ENCODE peak calls at places on chromosome 18, in four cellular contexts. V, A, I and W are unnamed samples.

GRCh38 chr18:61019902-61020301 is 313.3 kb upstream of the CDH20 start:
- DNase-seq in V (no peak), I (no peak), A (no peak), W (no peak)

GRCh38 chr18:11154369-11154982 is 5.1 kb upstream of the PIEZO2 start:
- DNase-seq in V (no peak), I (peak), A (peak), W (no peak)

GRCh38 chr18:8298186-8298585 is 311.1 kb upstream of the RAB12 start:
- DNase-seq in A (no peak), V (no peak), I (no peak), W (no peak)

GRCh38 chr18:26003391-26003790 is 87.0 kb downstream of the SS18 start:
- DNase-seq in V (no peak), I (no peak), A (no peak), W (no peak)

GRCh38 chr18:34867520-34867919 is 157.4 kb downstream of the DTNA start:
- DNase-seq in V (no peak), I (no peak), A (no peak), W (no peak)

GRCh38 chr18:29164020-29164706 is 987.2 kb upstream of the CDH2 start:
- DNase-seq in V (peak), I (no peak), A (no peak), W (peak)

GRCh38 chr18:30086351-30086750 is 956.2 kb downstream of the DSC3 start:
- DNase-seq in A (no peak), V (no peak), I (no peak), W (no peak)

GRCh38 chr18:28087173-28087563 is 89.8 kb downstream of the CDH2 start:
- DNase-seq in A (no peak), V (no peak), I (no peak), W (no peak)

GRCh38 chr18:24296273-24296672 is 101.4 kb downstream of the OSBPL1A start:
- DNase-seq in V (no peak), I (no peak), A (no peak), W (no peak)

GRCh38 chr18:9017900-9018217 is 84.6 kb upstream of the NDUFV2 start:
- DNase-seq in A (no peak), V (peak), I (peak), W (no peak)

GRCh38 chr18:34932363-34932762 is 108.8 kb upstream of the MAPRE2 start:
- DNase-seq in V (no peak), A (no peak), I (no peak), W (no peak)

GRCh38 chr18:12774982-12775381 is 72.1 kb downstream of the PSMG2 start:
- DNase-seq in V (no peak), I (no peak), A (no peak), W (no peak)

GRCh38 chr18:58538604-58539386 is 90.1 kb downstream of the ALPK2 start:
- DNase-seq in I (no peak), V (no peak), A (no peak), W (no peak)

GRCh38 chr18:10488022-10488421 is 33.6 kb downstream of the APCDD1 start:
- DNase-seq in V (peak), I (no peak), A (no peak), W (no peak)

GRCh38 chr18:13447621-13448020 is 229.1 kb downstream of the LDLRAD4 start:
- DNase-seq in V (peak), I (no peak), A (no peak), W (peak)

GRCh38 chr18:61738488-61738887 is 154.3 kb downstream of the RNF152 start:
- DNase-seq in V (peak), I (no peak), A (no peak), W (no peak)

GRCh38 chr18:47251289-47252120 is at the start of gene SKOR2:
- DNase-seq in A (no peak), V (no peak), I (no peak), W (no peak)

GRCh38 chr18:27645929-27646328 is 460.8 kb upstream of the CHST9 start:
- DNase-seq in V (no peak), A (no peak), I (no peak), W (no peak)

GRCh38 chr18:9535430-9535972 is 60.2 kb downstream of the RALBP1 start:
- DNase-seq in I (no peak), A (no peak), V (peak), W (peak)

GRCh38 chr18:22325396-22325795 is 92.3 kb downstream of the CTAGE1 start:
- DNase-seq in A (no peak), I (no peak), V (no peak), W (no peak)

GRCh38 chr18:23377669-23378469 is 75.2 kb upstream of the RIOK3 start:
- DNase-seq in A (peak), V (peak), I (peak), W (peak)

GRCh38 chr18:41532344-41533086 is 422.5 kb upstream of the PIK3C3 start:
- DNase-seq in A (no peak), V (no peak), I (no peak), W (no peak)

GRCh38 chr18:23281626-23282436 is 146.5 kb downstream of the CABLES1 start:
- DNase-seq in V (peak), A (no peak), I (no peak), W (no peak)

GRCh38 chr18:61926532-61926931 is 33.7 kb upstream of the RNF152 start:
- DNase-seq in V (no peak), A (no peak), I (no peak), W (no peak)

GRCh38 chr18:52426462-52426861 is 86.5 kb downstream of the DCC start:
- DNase-seq in I (no peak), A (no peak), V (no peak), W (no peak)

GRCh38 chr18:12312936-12313335 is 4.9 kb downstream of the TUBB6 start:
- DNase-seq in V (no peak), A (no peak), I (no peak), W (no peak)

GRCh38 chr18:74567805-74568204 is 29.9 kb upstream of the ZNF407 start:
- DNase-seq in I (no peak), A (no peak), V (no peak), W (no peak)
- TF ChIP-seq CTCF in I (no peak), A (no peak), V (no peak), W (no peak)

GRCh38 chr18:45850021-45850420 is 24.5 kb downstream of the SIGLEC15 start:
- DNase-seq in A (no peak), V (no peak), I (no peak), W (no peak)
- TF ChIP-seq CTCF in A (no peak), V (peak), I (peak), W (peak)

GRCh38 chr18:65435529-65435928 is 315.3 kb upstream of the CDH7 start:
- DNase-seq in V (no peak), A (no peak), I (no peak), W (no peak)

GRCh38 chr18:65436430-65436829 is 314.4 kb upstream of the CDH7 start:
- DNase-seq in I (no peak), A (no peak), V (no peak), W (no peak)

GRCh38 chr18:65439184-65439583 is 311.6 kb upstream of the CDH7 start:
- DNase-seq in V (no peak), I (no peak), A (no peak), W (no peak)
- TF ChIP-seq CTCF in V (no peak), I (no peak), A (no peak), W (no peak)

GRCh38 chr18:32889620-32890593 is 117.1 kb upstream of the KLHL14 start:
- DNase-seq in V (no peak), I (no peak), A (no peak), W (no peak)
- TF ChIP-seq CTCF in V (no peak), I (no peak), A (no peak), W (no peak)

GRCh38 chr18:79926715-79927596 is 24.5 kb downstream of the SLC66A2 start:
- DNase-seq in I (no peak), V (no peak), A (no peak), W (no peak)

GRCh38 chr18:79926306-79926705 is 25.1 kb downstream of the SLC66A2 start:
- DNase-seq in A (no peak), V (no peak), I (no peak), W (no peak)

GRCh38 chr18:79923896-79924585 is 27.4 kb downstream of the SLC66A2 start:
- DNase-seq in A (no peak), V (no peak), I (no peak), W (no peak)

GRCh38 chr18:79925656-79925979 is 25.8 kb downstream of the SLC66A2 start:
- DNase-seq in V (no peak), A (no peak), I (no peak), W (no peak)

GRCh38 chr18:79924814-79925655 is 26.4 kb downstream of the SLC66A2 start:
- DNase-seq in A (no peak), I (no peak), V (no peak), W (no peak)
- TF ChIP-seq CTCF in A (no peak), I (no peak), V (no peak), W (no peak)

GRCh38 chr18:33020877-33021276 is 248.1 kb upstream of the KLHL14 start:
- DNase-seq in I (no peak), A (no peak), V (no peak), W (no peak)

DNA sequence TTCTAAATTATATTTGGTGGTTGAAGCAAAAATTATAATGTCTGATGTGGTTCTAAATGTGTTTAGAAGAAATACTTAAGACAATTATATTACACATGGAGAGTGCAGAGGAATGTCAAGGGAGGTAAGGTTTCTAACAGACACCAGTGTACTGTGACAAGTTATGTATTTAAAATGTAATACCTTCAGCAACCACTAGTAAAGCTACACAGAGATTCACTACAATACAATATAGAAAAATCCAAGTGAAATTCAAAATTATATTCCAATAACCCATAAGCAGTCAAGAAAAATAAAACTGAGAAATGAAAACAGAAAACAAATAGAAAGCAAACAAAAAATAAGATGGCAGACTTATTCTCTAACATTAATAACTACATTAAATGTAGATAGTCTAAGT is 249.5 kb upstream of the KLHL14 start:
- DNase-seq in V (no peak), A (no peak), I (no peak), W (no peak)
- TF ChIP-seq CTCF in V (no peak), A (no peak), I (no peak), W (no peak)

GRCh38 chr18:76957384-76958355 is 135.3 kb downstream of the ZNF236 start:
- DNase-seq in V (no peak), A (no peak), I (no peak), W (no peak)
- TF ChIP-seq CTCF in V (no peak), A (no peak), I (no peak), W (no peak)